ENCODE peak calls at places on chromosomes 13 and 19, in nine cellular contexts. S is activated T-cell treated with anti-CD3 and anti-CD28 coated beads, Interleukin-2, amount 50 U/mL, for 24 hours; F is cardiac fibroblast; U is DMS153; W is Right ventricle myocardium superior; A is IMR-90; X is ovary; N is lung microvascular endothelial cell; M is heart right ventricle. E is an unnamed sample.

GRCh38 chr13:93244141-93244917 is 17.7 kb downstream of the GPC6 start:
- DNase-seq in S (no peak), F (peak; percentile 68), U (no peak), W (no peak), A (peak; percentile 67), X (no peak), N (no peak), M (no peak), E (peak; percentile 59)

GRCh38 chr13:52459668-52460067 is 4.4 kb downstream of the CKAP2 start:
- DNase-seq in S (no peak), F (peak; percentile 15), U (no peak), W (no peak), A (peak; percentile 86), X (no peak), N (no peak), M (no peak), E (no peak)

GRCh38 chr19:48249502-48250014 is 6.2 kb downstream of the CARD8 start:
- DNase-seq in S (peak; percentile 79), F (peak; percentile 44), U (no peak), W (peak; percentile 67), A (no peak), X (no peak), N (peak; percentile 87), M (peak; percentile 42), E (no peak)

GRCh38 chr19:12885749-12886706 is 973 bp downstream of the KLF1 start:
- DNase-seq in S (no peak), F (no peak), U (no peak), W (no peak), A (no peak), X (no peak), N (no peak), M (no peak), E (no peak)

GRCh38 chr19:50002386-50002960 is 22.7 kb downstream of the VRK3 start:
- DNase-seq in S (no peak), F (no peak), U (no peak), W (no peak), A (no peak), X (no peak), N (no peak), M (no peak), E (no peak)

GRCh38 chr13:20287976-20288375 is 55.9 kb upstream of the GJB6 start:
- DNase-seq in S (no peak), F (no peak), U (no peak), W (no peak), A (no peak), X (no peak), N (no peak), M (no peak), E (no peak)

GRCh38 chr13:25046985-25047660 is 48.8 kb upstream of the PABPC3 start:
- DNase-seq in S (no peak), F (peak; percentile 14), U (peak; percentile 2), W (no peak), A (peak; percentile 18), X (no peak), N (peak; percentile 2), M (no peak), E (peak; percentile 7)

GRCh38 chr19:46610851-46611770 is 10.0 kb downstream of the CALM3 start:
- DNase-seq in S (peak; percentile 51), F (no peak), U (no peak), W (peak; percentile 24), A (peak; percentile 36), X (no peak), N (no peak), M (no peak), E (no peak)

GRCh38 chr13:28678809-28679208 is 19.9 kb downstream of the POMP start:
- DNase-seq in S (no peak), F (no peak), U (no peak), W (no peak), A (no peak), X (no peak), N (peak; percentile 20), M (no peak), E (no peak)

GRCh38 chr13:71864981-71865857 is 1.8 kb downstream of the DACH1 start:
- DNase-seq in S (peak; percentile 37), F (no peak), U (no peak), W (peak; percentile 65), A (no peak), X (no peak), N (no peak), M (peak; percentile 54), E (peak; percentile 4)

GRCh38 chr13:32206097-32206740 is 108.9 kb downstream of the ZAR1L start:
- DNase-seq in S (no peak), F (peak; percentile 18), U (no peak), W (no peak), A (peak; percentile 16), X (no peak), N (no peak), M (no peak), E (no peak)

GRCh38 chr13:110638814-110639806 is 23.8 kb downstream of the NAXD start:
- DNase-seq in S (no peak), F (no peak), U (no peak), W (no peak), A (no peak), X (no peak), N (no peak), M (no peak), E (no peak)

GRCh38 chr19:7153008-7153407 is 83.5 kb downstream of the ZNF557 start:
- DNase-seq in S (no peak), F (no peak), U (no peak), W (no peak), A (no peak), X (no peak), N (no peak), M (no peak), E (no peak)

GRCh38 chr19:47561440-47562045 is 11.4 kb downstream of the ZNF541 start:
- DNase-seq in S (no peak), F (no peak), U (no peak), W (no peak), A (no peak), X (no peak), N (no peak), M (no peak), E (no peak)

GRCh38 chr19:17235618-17236413 is 9.8 kb downstream of the OCEL1 start:
- DNase-seq in S (peak; percentile 83), F (peak; percentile 78), U (peak; percentile 71), W (peak; percentile 87), A (peak; percentile 76), X (peak; percentile 71), N (peak; percentile 91), M (peak; percentile 77), E (peak; percentile 47)